ENCODE peak calls at places on chromosomes 16 and 17, in nine cellular contexts. B, C, G, F, Z, V, O, D and U are unnamed samples.

GRCh38 chr17:57587201-57587870 is 157.8 kb downstream of the CCDC182 start:
- DNase-seq in Z (no peak), B (no peak), V (no peak), F (no peak), C (no peak), D (no peak), G (no peak), O (no peak), U (no peak)

GRCh38 chr16:30893082-30893743 is 664 bp downstream of the BCL7C start:
- DNase-seq in B (no peak), G (no peak), Z (no peak), V (no peak), O (peak), C (no peak), D (no peak), F (no peak), U (no peak)

GRCh38 chr17:76371656-76372628 is 12.5 kb upstream of the SPHK1 start:
- DNase-seq in B (no peak), F (no peak), G (no peak), D (no peak), C (peak), O (no peak), Z (peak), V (peak), U (no peak)

GRCh38 chr17:13550291-13550690 is 51.4 kb downstream of the HS3ST3A1 start:
- DNase-seq in V (no peak), B (no peak), O (no peak), D (no peak), Z (peak), F (no peak), G (no peak), C (no peak), U (no peak)

GRCh38 chr17:40084477-40084876 is 15.9 kb downstream of the NR1D1 start:
- DNase-seq in Z (no peak), G (no peak), F (no peak), O (no peak), C (no peak), V (no peak), D (no peak), B (no peak), U (no peak)

GRCh38 chr17:74923538-74924249 is 379 bp upstream of the OTOP2 start:
- DNase-seq in O (peak), V (no peak), B (peak), C (peak), D (peak), Z (peak), G (peak), F (peak), U (peak)

GRCh38 chr16:81539009-81539820 is 94.6 kb downstream of the CMIP start:
- DNase-seq in V (no peak), B (no peak), Z (no peak), D (no peak), C (no peak), G (no peak), F (no peak), O (peak), U (no peak)

GRCh38 chr17:34756670-34757021 is 177.3 kb downstream of the TMEM132E start:
- DNase-seq in G (peak), V (peak), D (no peak), Z (no peak), B (no peak), F (no peak), C (no peak), O (no peak), U (no peak)

GRCh38 chr17:56185491-56185890 is 32.2 kb downstream of the ANKFN1 start:
- DNase-seq in V (peak), C (no peak), Z (peak), B (no peak), F (no peak), G (no peak), O (no peak), D (no peak), U (no peak)

GRCh38 chr17:57919912-57920311 is 35.3 kb downstream of the CUEDC1 start:
- DNase-seq in V (no peak), B (no peak), D (no peak), Z (no peak), C (no peak), O (no peak), F (no peak), G (no peak), U (no peak)

GRCh38 chr16:20385844-20386832 is 18.4 kb downstream of the PDILT start:
- DNase-seq in Z (peak), B (peak), O (peak), F (peak), V (no peak), C (peak), G (peak), D (peak), U (peak)

GRCh38 chr16:80948886-80949502 is 57.7 kb downstream of the CMC2 start:
- DNase-seq in V (no peak), F (no peak), B (no peak), D (peak), Z (peak), G (peak), C (peak), O (peak), U (peak)

GRCh38 chr17:56658648-56659047 is 65.1 kb downstream of the NOG start:
- DNase-seq in G (no peak), F (no peak), Z (no peak), V (no peak), B (no peak), O (no peak), D (no peak), C (no peak), U (no peak)

GRCh38 chr16:54204756-54205155 is 81.8 kb downstream of the IRX3 start:
- DNase-seq in D (no peak), Z (no peak), B (no peak), O (no peak), C (no peak), F (no peak), V (no peak), G (no peak), U (no peak)

GRCh38 chr17:66548158-66548557 is 245.7 kb downstream of the PRKCA start:
- DNase-seq in G (no peak), B (peak), Z (no peak), O (no peak), C (no peak), D (no peak), F (peak), V (no peak), U (peak)

GRCh38 chr16:88857728-88858339 is 907 bp downstream of the TRAPPC2L start:
- DNase-seq in V (peak), B (peak), O (peak), D (peak), Z (peak), G (peak), C (peak), F (peak), U (peak)

GRCh38 chr17:39928868-39929651 is 1.5 kb downstream of the LRRC3C start:
- DNase-seq in O (no peak), F (no peak), V (peak), C (peak), G (no peak), D (no peak), B (no peak), Z (peak), U (no peak)

GRCh38 chr17:37791434-37791833 is 46.6 kb upstream of the HNF1B start:
- DNase-seq in G (no peak), Z (peak), V (no peak), O (no peak), B (peak), D (no peak), C (no peak), F (no peak), U (peak)

GRCh38 chr16:8178271-8178670 is 412.0 kb downstream of the TMEM114 start:
- DNase-seq in G (no peak), C (no peak), F (no peak), B (no peak), D (no peak), O (no peak), Z (no peak), V (no peak), U (no peak)

GRCh38 chr16:50553182-50553710 is 5.0 kb downstream of the NKD1 start:
- DNase-seq in V (no peak), Z (no peak), O (no peak), F (no peak), B (no peak), D (no peak), C (no peak), G (no peak), U (no peak)

GRCh38 chr16:49148410-49148809 is 133.2 kb downstream of the CBLN1 start:
- DNase-seq in G (no peak), F (no peak), B (no peak), C (no peak), O (no peak), Z (no peak), V (no peak), D (no peak), U (no peak)

GRCh38 chr17:71276071-71276470 is 844.7 kb upstream of the SOX9 start:
- DNase-seq in D (no peak), Z (no peak), G (no peak), B (no peak), O (no peak), V (no peak), F (no peak), C (no peak), U (no peak)

GRCh38 chr16:78211951-78212350 is 112.5 kb downstream of the WWOX start:
- DNase-seq in V (no peak), D (no peak), B (no peak), G (no peak), F (no peak), O (no peak), Z (no peak), C (no peak), U (peak)

GRCh38 chr17:28725660-28726395 is at the start of gene TLCD1:
- DNase-seq in Z (peak), G (peak), O (peak), B (peak), V (no peak), D (peak), C (peak), F (peak), U (peak)

GRCh38 chr16:25464058-25464457 is 206.4 kb upstream of the ZKSCAN2 start:
- DNase-seq in D (no peak), V (no peak), B (no peak), O (no peak), G (no peak), C (no peak), Z (no peak), F (no peak), U (no peak)

GRCh38 chr16:58563235-58563634 is 47.9 kb downstream of the SETD6 start:
- DNase-seq in G (no peak), O (no peak), B (no peak), F (no peak), C (no peak), Z (peak), V (peak), D (no peak), U (no peak)

GRCh38 chr17:65893692-65894279 is 298.1 kb downstream of the CEP112 start:
- DNase-seq in Z (no peak), G (no peak), B (no peak), C (no peak), V (no peak), O (no peak), D (no peak), F (no peak), U (no peak)

GRCh38 chr16:15054357-15055140 is 1.3 kb downstream of the NTAN1 start:
- DNase-seq in O (no peak), V (no peak), B (no peak), G (no peak), Z (no peak), D (no peak), F (no peak), C (no peak), U (no peak)

GRCh38 chr16:87324411-87325275 is 7.5 kb upstream of the C16orf95 start:
- DNase-seq in F (peak), Z (peak), O (peak), B (peak), D (peak), V (no peak), C (peak), G (no peak), U (peak)

GRCh38 chr17:47225436-47225858 is 16.3 kb downstream of the MYL4 start:
- DNase-seq in O (no peak), F (no peak), C (peak), B (no peak), V (peak), Z (peak), D (no peak), G (peak), U (no peak)

GRCh38 chr17:81245665-81246342 is 6.7 kb downstream of the NDUFAF8 start:
- DNase-seq in V (no peak), D (no peak), F (no peak), O (peak), B (no peak), Z (no peak), G (no peak), C (no peak), U (no peak)

GRCh38 chr16:80610489-80611156 is 69.8 kb downstream of the DYNLRB2 start:
- DNase-seq in F (no peak), D (no peak), O (no peak), C (no peak), Z (no peak), V (no peak), B (no peak), G (no peak), U (no peak)

GRCh38 chr17:15171433-15172047 is 93.6 kb downstream of the PMP22 start:
- DNase-seq in C (peak), F (no peak), B (peak), V (peak), G (peak), Z (peak), D (no peak), O (peak), U (peak)